ENCODE peak calls at places on chromosomes 11 and 22, in seven cellular contexts. One of them, this sample, is unnamed.

GRCh38 chr22:46613606-46613997 is 6.6 kb upstream of the GRAMD4 start:
- DNase-seq in WERI-Rb-1: no peak
- DNase-seq in AG09309: no peak
- DNase-seq in adrenal gland: no peak
- DNase-seq in mesothelial cell of epicardium: no peak
- DNase-seq in cardiac fibroblast: peak
- DNase-seq in GM10248: peak
- DNase-seq in this sample: peak

GRCh38 chr11:112844530-112844929 is 116.7 kb upstream of the NCAM1 start:
- DNase-seq in WERI-Rb-1: no peak
- DNase-seq in AG09309: no peak
- DNase-seq in adrenal gland: no peak
- DNase-seq in mesothelial cell of epicardium: no peak
- DNase-seq in cardiac fibroblast: no peak
- DNase-seq in GM10248: no peak
- DNase-seq in this sample: no peak

GRCh38 chr11:96794152-96794551 is 404.3 kb downstream of the JRKL start:
- DNase-seq in WERI-Rb-1: peak
- DNase-seq in AG09309: no peak
- DNase-seq in adrenal gland: no peak
- DNase-seq in mesothelial cell of epicardium: no peak
- DNase-seq in cardiac fibroblast: no peak
- DNase-seq in GM10248: no peak
- DNase-seq in this sample: no peak

GRCh38 chr11:74683941-74684481 is 47.2 kb downstream of the CHRDL2 start:
- DNase-seq in WERI-Rb-1: no peak
- DNase-seq in AG09309: no peak
- DNase-seq in adrenal gland: no peak
- DNase-seq in mesothelial cell of epicardium: no peak
- DNase-seq in cardiac fibroblast: peak
- DNase-seq in GM10248: no peak
- DNase-seq in this sample: no peak

GRCh38 chr22:27581688-27582087 is 219.9 kb downstream of the MN1 start:
- DNase-seq in WERI-Rb-1: no peak
- DNase-seq in AG09309: no peak
- DNase-seq in adrenal gland: peak
- DNase-seq in mesothelial cell of epicardium: no peak
- DNase-seq in cardiac fibroblast: peak
- DNase-seq in GM10248: no peak
- DNase-seq in this sample: no peak

GRCh38 chr22:49429066-49429465 is 398.6 kb downstream of the BRD1 start:
- DNase-seq in WERI-Rb-1: no peak
- DNase-seq in AG09309: no peak
- DNase-seq in adrenal gland: no peak
- DNase-seq in mesothelial cell of epicardium: no peak
- DNase-seq in cardiac fibroblast: no peak
- DNase-seq in GM10248: no peak
- DNase-seq in this sample: no peak

GRCh38 chr22:36419177-36419911 is 31.6 kb upstream of the MYH9 start:
- DNase-seq in WERI-Rb-1: no peak
- DNase-seq in AG09309: no peak
- DNase-seq in adrenal gland: peak
- DNase-seq in mesothelial cell of epicardium: no peak
- DNase-seq in cardiac fibroblast: peak
- DNase-seq in GM10248: no peak
- DNase-seq in this sample: no peak

GRCh38 chr22:32158712-32159533 is at the start of gene C22orf42:
- DNase-seq in WERI-Rb-1: no peak
- DNase-seq in AG09309: no peak
- DNase-seq in adrenal gland: no peak
- DNase-seq in mesothelial cell of epicardium: no peak
- DNase-seq in cardiac fibroblast: no peak
- DNase-seq in GM10248: no peak
- DNase-seq in this sample: no peak

GRCh38 chr11:88042238-88043032 is 132.8 kb downstream of the RAB38 start:
- DNase-seq in WERI-Rb-1: peak
- DNase-seq in AG09309: no peak
- DNase-seq in adrenal gland: no peak
- DNase-seq in mesothelial cell of epicardium: no peak
- DNase-seq in cardiac fibroblast: no peak
- DNase-seq in GM10248: no peak
- DNase-seq in this sample: no peak

GRCh38 chr22:42972592-42973535 is 42.1 kb downstream of the PACSIN2 start:
- DNase-seq in WERI-Rb-1: no peak
- DNase-seq in AG09309: no peak
- DNase-seq in adrenal gland: no peak
- DNase-seq in mesothelial cell of epicardium: no peak
- DNase-seq in cardiac fibroblast: no peak
- DNase-seq in GM10248: no peak
- DNase-seq in this sample: no peak

DNA sequence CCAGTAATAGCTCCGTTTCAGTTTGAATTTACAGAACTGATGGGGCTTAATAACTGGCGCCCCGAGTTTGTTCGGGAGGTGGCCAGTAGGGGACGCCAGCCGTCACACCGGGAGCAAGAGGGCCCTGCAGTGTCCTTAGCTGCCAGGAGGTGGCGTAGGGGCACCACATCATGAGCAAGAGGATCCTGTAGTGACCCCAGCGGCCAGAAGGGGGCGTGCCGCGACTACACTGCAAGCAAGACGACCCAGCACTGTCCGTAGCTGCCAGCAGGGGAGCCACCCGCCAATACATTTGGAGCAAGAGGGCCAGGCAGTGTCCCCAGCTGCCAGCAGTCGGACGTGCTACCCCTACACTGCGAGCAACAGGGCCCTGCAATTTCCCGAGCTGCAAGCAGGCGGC is 663.7 kb upstream of the B3GAT1 start:
- DNase-seq in WERI-Rb-1: peak
- DNase-seq in AG09309: no peak
- DNase-seq in adrenal gland: peak
- DNase-seq in mesothelial cell of epicardium: no peak
- DNase-seq in cardiac fibroblast: peak
- DNase-seq in GM10248: no peak
- DNase-seq in this sample: peak
- TF ChIP-seq CTCF in WERI-Rb-1: peak
- TF ChIP-seq CTCF in AG09309: peak
- TF ChIP-seq CTCF in adrenal gland: peak
- TF ChIP-seq CTCF in mesothelial cell of epicardium: peak
- TF ChIP-seq CTCF in cardiac fibroblast: peak
- TF ChIP-seq CTCF in GM10248: peak
- TF ChIP-seq CTCF in this sample: peak

GRCh38 chr11:116052603-116053537 is 548.7 kb upstream of the CADM1 start:
- DNase-seq in WERI-Rb-1: peak
- DNase-seq in AG09309: no peak
- DNase-seq in adrenal gland: no peak
- DNase-seq in mesothelial cell of epicardium: no peak
- DNase-seq in cardiac fibroblast: no peak
- DNase-seq in GM10248: no peak
- DNase-seq in this sample: no peak
- TF ChIP-seq CTCF in WERI-Rb-1: no peak
- TF ChIP-seq CTCF in AG09309: no peak
- TF ChIP-seq CTCF in adrenal gland: no peak
- TF ChIP-seq CTCF in mesothelial cell of epicardium: no peak
- TF ChIP-seq CTCF in cardiac fibroblast: no peak
- TF ChIP-seq CTCF in GM10248: no peak
- TF ChIP-seq CTCF in this sample: no peak

DNA sequence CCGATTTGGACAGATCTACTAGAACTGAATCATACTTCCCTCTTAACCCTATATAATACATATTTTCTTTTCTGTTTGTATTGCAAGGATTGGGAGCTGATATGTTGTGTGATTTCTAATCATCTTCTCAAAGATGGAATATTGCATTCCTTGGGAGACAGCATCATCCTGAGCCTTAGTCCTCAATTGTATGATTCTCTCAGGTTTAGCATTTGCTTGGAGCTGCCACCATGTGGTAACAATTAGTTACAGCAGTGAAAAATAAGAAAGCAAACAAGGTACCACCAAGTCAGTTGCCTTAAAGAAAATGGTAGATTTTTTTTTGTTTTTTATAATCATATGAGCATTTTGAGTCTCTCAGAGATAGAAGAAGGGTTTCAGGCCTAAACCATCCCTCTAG is 11.9 kb downstream of the SNX19 start:
- DNase-seq in WERI-Rb-1: no peak
- DNase-seq in AG09309: no peak
- DNase-seq in adrenal gland: no peak
- DNase-seq in mesothelial cell of epicardium: no peak
- DNase-seq in cardiac fibroblast: peak
- DNase-seq in GM10248: no peak
- DNase-seq in this sample: no peak
- TF ChIP-seq CTCF in WERI-Rb-1: peak
- TF ChIP-seq CTCF in AG09309: peak
- TF ChIP-seq CTCF in adrenal gland: peak
- TF ChIP-seq CTCF in mesothelial cell of epicardium: peak
- TF ChIP-seq CTCF in cardiac fibroblast: peak
- TF ChIP-seq CTCF in GM10248: peak
- TF ChIP-seq CTCF in this sample: peak

DNA sequence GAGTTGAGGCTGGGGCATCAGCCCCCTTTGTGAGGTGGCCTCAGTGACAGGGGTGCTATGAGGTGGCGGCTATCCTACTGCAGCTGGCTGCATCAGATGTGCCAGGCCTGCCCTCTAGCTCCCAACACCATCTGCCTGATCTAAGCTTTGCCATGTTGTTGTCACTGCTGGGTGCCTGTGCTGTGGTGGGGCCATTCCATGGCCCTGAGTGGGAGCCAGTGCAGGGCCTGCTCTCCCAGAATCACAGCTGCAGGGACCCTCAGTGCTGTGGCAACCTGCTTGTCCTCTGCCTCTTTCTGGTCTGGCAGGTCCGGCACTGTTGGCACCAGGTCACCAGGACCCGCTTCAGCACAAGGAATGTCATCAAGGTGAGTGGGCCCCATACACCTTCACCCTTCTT is 1.8 kb upstream of the SNU13 start:
- DNase-seq in WERI-Rb-1: no peak
- DNase-seq in AG09309: no peak
- DNase-seq in adrenal gland: no peak
- DNase-seq in mesothelial cell of epicardium: no peak
- DNase-seq in cardiac fibroblast: no peak
- DNase-seq in GM10248: no peak
- DNase-seq in this sample: no peak
- TF ChIP-seq CTCF in WERI-Rb-1: no peak
- TF ChIP-seq CTCF in AG09309: no peak
- TF ChIP-seq CTCF in adrenal gland: no peak
- TF ChIP-seq CTCF in mesothelial cell of epicardium: no peak
- TF ChIP-seq CTCF in cardiac fibroblast: no peak
- TF ChIP-seq CTCF in GM10248: no peak
- TF ChIP-seq CTCF in this sample: no peak

GRCh38 chr11:11493698-11494097 is 128.1 kb downstream of the GALNT18 start:
- DNase-seq in WERI-Rb-1: no peak
- DNase-seq in AG09309: no peak
- DNase-seq in adrenal gland: no peak
- DNase-seq in mesothelial cell of epicardium: no peak
- DNase-seq in cardiac fibroblast: no peak
- DNase-seq in GM10248: no peak
- DNase-seq in this sample: no peak
- TF ChIP-seq CTCF in WERI-Rb-1: peak
- TF ChIP-seq CTCF in AG09309: no peak
- TF ChIP-seq CTCF in adrenal gland: no peak
- TF ChIP-seq CTCF in mesothelial cell of epicardium: no peak
- TF ChIP-seq CTCF in cardiac fibroblast: no peak
- TF ChIP-seq CTCF in GM10248: no peak
- TF ChIP-seq CTCF in this sample: no peak

GRCh38 chr11:116513894-116514293 is 258.9 kb downstream of the BUD13 start:
- DNase-seq in WERI-Rb-1: peak
- DNase-seq in AG09309: no peak
- DNase-seq in adrenal gland: peak
- DNase-seq in mesothelial cell of epicardium: no peak
- DNase-seq in cardiac fibroblast: peak
- DNase-seq in GM10248: peak
- DNase-seq in this sample: peak
- TF ChIP-seq CTCF in WERI-Rb-1: peak
- TF ChIP-seq CTCF in AG09309: peak
- TF ChIP-seq CTCF in adrenal gland: no peak
- TF ChIP-seq CTCF in mesothelial cell of epicardium: peak
- TF ChIP-seq CTCF in cardiac fibroblast: peak
- TF ChIP-seq CTCF in GM10248: peak
- TF ChIP-seq CTCF in this sample: peak

DNA sequence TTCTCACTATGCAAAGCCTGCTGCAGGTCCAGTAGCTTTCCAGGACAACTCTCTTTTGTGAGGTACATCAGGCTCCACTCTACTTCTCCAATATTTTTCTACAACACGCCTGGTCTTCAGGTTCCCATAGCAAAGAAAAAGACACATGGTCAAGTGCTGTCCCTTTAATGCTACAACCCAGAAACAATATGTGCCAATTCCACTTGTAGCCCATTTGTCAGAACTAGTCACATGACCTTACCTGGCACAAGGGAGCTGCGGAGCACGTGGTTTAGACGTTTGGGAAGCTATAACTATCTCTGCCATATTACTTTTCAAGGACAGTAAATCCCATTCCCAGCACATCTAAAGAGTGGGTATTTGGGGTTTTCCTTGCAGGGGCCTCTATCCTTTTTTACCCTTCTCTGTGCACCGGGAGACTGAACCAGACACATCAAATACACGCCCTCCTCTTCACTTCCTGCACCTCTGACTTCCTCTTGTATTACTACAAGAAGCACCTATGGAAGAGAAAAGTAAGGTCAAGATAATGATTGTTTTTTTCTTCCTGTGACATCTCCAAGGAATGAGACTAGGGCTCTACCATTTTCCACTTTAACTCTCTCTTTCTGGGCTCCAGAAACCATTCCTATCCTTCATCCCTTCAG is 237.6 kb downstream of the ETS1 start:
- DNase-seq in WERI-Rb-1: no peak
- DNase-seq in AG09309: no peak
- DNase-seq in adrenal gland: no peak
- DNase-seq in mesothelial cell of epicardium: no peak
- DNase-seq in cardiac fibroblast: no peak
- DNase-seq in GM10248: no peak
- DNase-seq in this sample: no peak
- TF ChIP-seq CTCF in WERI-Rb-1: no peak
- TF ChIP-seq CTCF in AG09309: no peak
- TF ChIP-seq CTCF in adrenal gland: no peak
- TF ChIP-seq CTCF in mesothelial cell of epicardium: no peak
- TF ChIP-seq CTCF in cardiac fibroblast: no peak
- TF ChIP-seq CTCF in GM10248: no peak
- TF ChIP-seq CTCF in this sample: no peak

DNA sequence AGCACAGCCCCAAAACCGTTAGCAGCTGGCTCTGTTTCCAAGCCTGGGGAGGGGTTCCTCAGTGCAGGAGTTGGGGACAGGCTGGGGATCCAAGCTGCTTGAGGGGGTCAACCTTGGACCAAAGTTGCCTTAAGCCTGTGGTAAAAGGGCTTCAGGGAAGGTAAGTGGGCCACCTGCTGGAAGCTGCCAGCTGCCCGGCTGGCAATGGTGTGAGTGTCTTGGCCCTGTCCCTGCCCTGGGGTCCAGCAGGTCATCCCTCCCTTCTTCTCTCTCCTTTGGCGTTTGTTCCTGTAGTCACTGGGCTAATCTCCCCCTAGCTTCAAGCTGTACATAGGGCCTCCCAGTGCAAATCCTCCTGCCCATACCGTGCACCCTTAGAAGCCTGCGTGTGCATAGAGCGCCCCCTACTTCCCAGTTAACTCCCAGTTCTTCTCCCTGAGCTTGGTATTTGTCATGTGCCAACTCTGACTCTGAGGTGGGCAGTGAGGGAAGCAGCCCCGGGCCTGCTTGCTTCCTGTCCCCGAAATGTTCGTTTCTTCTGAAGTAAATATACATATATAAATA is 4.4 kb downstream of the TMEM258 start:
- DNase-seq in WERI-Rb-1: peak
- DNase-seq in AG09309: no peak
- DNase-seq in adrenal gland: no peak
- DNase-seq in mesothelial cell of epicardium: no peak
- DNase-seq in cardiac fibroblast: peak
- DNase-seq in GM10248: no peak
- DNase-seq in this sample: peak
- TF ChIP-seq CTCF in WERI-Rb-1: peak
- TF ChIP-seq CTCF in AG09309: peak
- TF ChIP-seq CTCF in adrenal gland: peak
- TF ChIP-seq CTCF in mesothelial cell of epicardium: peak
- TF ChIP-seq CTCF in cardiac fibroblast: peak
- TF ChIP-seq CTCF in GM10248: peak
- TF ChIP-seq CTCF in this sample: peak